ENCODE peak calls at places on chromosomes 11 and 22, in seven cellular contexts. One of them, this sample, is unnamed.

GRCh38 chr22:28703436-28703835 is 23.8 kb upstream of the TTC28 start:
- DNase-seq in activated CD8-positive, alpha-beta T cell treated with anti-CD3 and anti-CD28 coated beads for 36 hours: no peak
- DNase-seq in stomach: no peak
- DNase-seq in activated T-helper 9 cell treated with anti-CD3 and anti-CD28 coated beads, Interleukin-2, amount 50 U/mL, for 16 hours: no peak
- DNase-seq in posterior vena cava: no peak
- DNase-seq in HTR-8/SVneo: no peak
- DNase-seq in NCI-H510A: no peak
- DNase-seq in this sample: no peak

GRCh38 chr11:117941163-117941707 is 12.0 kb upstream of the TMPRSS13 start:
- DNase-seq in activated CD8-positive, alpha-beta T cell treated with anti-CD3 and anti-CD28 coated beads for 36 hours: no peak
- DNase-seq in stomach: peak; percentile 17
- DNase-seq in activated T-helper 9 cell treated with anti-CD3 and anti-CD28 coated beads, Interleukin-2, amount 50 U/mL, for 16 hours: no peak
- DNase-seq in posterior vena cava: no peak
- DNase-seq in HTR-8/SVneo: no peak
- DNase-seq in NCI-H510A: no peak
- DNase-seq in this sample: no peak

GRCh38 chr22:24430431-24431308 is 3.3 kb downstream of the ADORA2A start:
- DNase-seq in activated CD8-positive, alpha-beta T cell treated with anti-CD3 and anti-CD28 coated beads for 36 hours: no peak
- DNase-seq in stomach: no peak
- DNase-seq in activated T-helper 9 cell treated with anti-CD3 and anti-CD28 coated beads, Interleukin-2, amount 50 U/mL, for 16 hours: no peak
- DNase-seq in posterior vena cava: peak; percentile 71
- DNase-seq in HTR-8/SVneo: no peak
- DNase-seq in NCI-H510A: no peak
- DNase-seq in this sample: no peak

GRCh38 chr11:12840871-12841516 is 166.8 kb downstream of the TEAD1 start:
- DNase-seq in activated CD8-positive, alpha-beta T cell treated with anti-CD3 and anti-CD28 coated beads for 36 hours: no peak
- DNase-seq in stomach: no peak
- DNase-seq in activated T-helper 9 cell treated with anti-CD3 and anti-CD28 coated beads, Interleukin-2, amount 50 U/mL, for 16 hours: no peak
- DNase-seq in posterior vena cava: no peak
- DNase-seq in HTR-8/SVneo: no peak
- DNase-seq in NCI-H510A: no peak
- DNase-seq in this sample: no peak

GRCh38 chr11:114061053-114062049 is 1.8 kb downstream of the ZBTB16 start:
- DNase-seq in activated CD8-positive, alpha-beta T cell treated with anti-CD3 and anti-CD28 coated beads for 36 hours: no peak
- DNase-seq in stomach: peak; percentile 48
- DNase-seq in activated T-helper 9 cell treated with anti-CD3 and anti-CD28 coated beads, Interleukin-2, amount 50 U/mL, for 16 hours: no peak
- DNase-seq in posterior vena cava: peak; percentile 83
- DNase-seq in HTR-8/SVneo: peak; percentile 11
- DNase-seq in NCI-H510A: no peak
- DNase-seq in this sample: no peak

GRCh38 chr11:32382339-32383049 is 52.8 kb downstream of the WT1 start:
- DNase-seq in activated CD8-positive, alpha-beta T cell treated with anti-CD3 and anti-CD28 coated beads for 36 hours: no peak
- DNase-seq in stomach: no peak
- DNase-seq in activated T-helper 9 cell treated with anti-CD3 and anti-CD28 coated beads, Interleukin-2, amount 50 U/mL, for 16 hours: no peak
- DNase-seq in posterior vena cava: no peak
- DNase-seq in HTR-8/SVneo: no peak
- DNase-seq in NCI-H510A: no peak
- DNase-seq in this sample: no peak

GRCh38 chr11:128365044-128365443 is 222.3 kb downstream of the ETS1 start:
- DNase-seq in activated CD8-positive, alpha-beta T cell treated with anti-CD3 and anti-CD28 coated beads for 36 hours: peak; percentile 20
- DNase-seq in stomach: no peak
- DNase-seq in activated T-helper 9 cell treated with anti-CD3 and anti-CD28 coated beads, Interleukin-2, amount 50 U/mL, for 16 hours: no peak
- DNase-seq in posterior vena cava: no peak
- DNase-seq in HTR-8/SVneo: peak; percentile 17
- DNase-seq in NCI-H510A: no peak
- DNase-seq in this sample: peak; percentile 52

GRCh38 chr11:27282141-27282590 is 80.8 kb downstream of the CCDC34 start:
- DNase-seq in activated CD8-positive, alpha-beta T cell treated with anti-CD3 and anti-CD28 coated beads for 36 hours: no peak
- DNase-seq in stomach: no peak
- DNase-seq in activated T-helper 9 cell treated with anti-CD3 and anti-CD28 coated beads, Interleukin-2, amount 50 U/mL, for 16 hours: no peak
- DNase-seq in posterior vena cava: no peak
- DNase-seq in HTR-8/SVneo: no peak
- DNase-seq in NCI-H510A: no peak
- DNase-seq in this sample: peak; percentile 72

GRCh38 chr11:114912826-114913225 is 234.5 kb downstream of the NXPE2 start:
- DNase-seq in activated CD8-positive, alpha-beta T cell treated with anti-CD3 and anti-CD28 coated beads for 36 hours: no peak
- DNase-seq in stomach: no peak
- DNase-seq in activated T-helper 9 cell treated with anti-CD3 and anti-CD28 coated beads, Interleukin-2, amount 50 U/mL, for 16 hours: no peak
- DNase-seq in posterior vena cava: no peak
- DNase-seq in HTR-8/SVneo: no peak
- DNase-seq in NCI-H510A: no peak
- DNase-seq in this sample: no peak

GRCh38 chr11:123509737-123510578 is 79.9 kb downstream of the GRAMD1B start:
- DNase-seq in activated CD8-positive, alpha-beta T cell treated with anti-CD3 and anti-CD28 coated beads for 36 hours: no peak
- DNase-seq in stomach: no peak
- DNase-seq in activated T-helper 9 cell treated with anti-CD3 and anti-CD28 coated beads, Interleukin-2, amount 50 U/mL, for 16 hours: no peak
- DNase-seq in posterior vena cava: no peak
- DNase-seq in HTR-8/SVneo: peak; percentile 15
- DNase-seq in NCI-H510A: no peak
- DNase-seq in this sample: peak; percentile 49

GRCh38 chr11:48024635-48025071 is 44.3 kb downstream of the PTPRJ start:
- DNase-seq in activated CD8-positive, alpha-beta T cell treated with anti-CD3 and anti-CD28 coated beads for 36 hours: no peak
- DNase-seq in stomach: no peak
- DNase-seq in activated T-helper 9 cell treated with anti-CD3 and anti-CD28 coated beads, Interleukin-2, amount 50 U/mL, for 16 hours: no peak
- DNase-seq in posterior vena cava: peak; percentile 26
- DNase-seq in HTR-8/SVneo: no peak
- DNase-seq in NCI-H510A: no peak
- DNase-seq in this sample: no peak

GRCh38 chr11:64855596-64856304 is 11.3 kb upstream of the CDC42BPG start:
- DNase-seq in activated CD8-positive, alpha-beta T cell treated with anti-CD3 and anti-CD28 coated beads for 36 hours: no peak
- DNase-seq in stomach: no peak
- DNase-seq in activated T-helper 9 cell treated with anti-CD3 and anti-CD28 coated beads, Interleukin-2, amount 50 U/mL, for 16 hours: no peak
- DNase-seq in posterior vena cava: no peak
- DNase-seq in HTR-8/SVneo: no peak
- DNase-seq in NCI-H510A: no peak
- DNase-seq in this sample: no peak

GRCh38 chr11:105265859-105266258 is 126.3 kb upstream of the CARD18 start:
- DNase-seq in activated CD8-positive, alpha-beta T cell treated with anti-CD3 and anti-CD28 coated beads for 36 hours: no peak
- DNase-seq in stomach: no peak
- DNase-seq in activated T-helper 9 cell treated with anti-CD3 and anti-CD28 coated beads, Interleukin-2, amount 50 U/mL, for 16 hours: no peak
- DNase-seq in posterior vena cava: no peak
- DNase-seq in HTR-8/SVneo: no peak
- DNase-seq in NCI-H510A: no peak
- DNase-seq in this sample: no peak

GRCh38 chr11:75492181-75492820 is 33.4 kb downstream of the GDPD5 start:
- DNase-seq in activated CD8-positive, alpha-beta T cell treated with anti-CD3 and anti-CD28 coated beads for 36 hours: peak; percentile 78
- DNase-seq in stomach: peak; percentile 27
- DNase-seq in activated T-helper 9 cell treated with anti-CD3 and anti-CD28 coated beads, Interleukin-2, amount 50 U/mL, for 16 hours: peak; percentile 55
- DNase-seq in posterior vena cava: peak; percentile 76
- DNase-seq in HTR-8/SVneo: peak; percentile 60
- DNase-seq in NCI-H510A: peak; percentile 29
- DNase-seq in this sample: no peak

GRCh38 chr11:86118201-86118600 is 49.3 kb upstream of the PICALM start:
- DNase-seq in activated CD8-positive, alpha-beta T cell treated with anti-CD3 and anti-CD28 coated beads for 36 hours: no peak
- DNase-seq in stomach: no peak
- DNase-seq in activated T-helper 9 cell treated with anti-CD3 and anti-CD28 coated beads, Interleukin-2, amount 50 U/mL, for 16 hours: no peak
- DNase-seq in posterior vena cava: no peak
- DNase-seq in HTR-8/SVneo: no peak
- DNase-seq in NCI-H510A: no peak
- DNase-seq in this sample: no peak

GRCh38 chr11:128720522-128720985 is 26.7 kb downstream of the FLI1 start:
- DNase-seq in activated CD8-positive, alpha-beta T cell treated with anti-CD3 and anti-CD28 coated beads for 36 hours: peak; percentile 74
- DNase-seq in stomach: peak; percentile 42
- DNase-seq in activated T-helper 9 cell treated with anti-CD3 and anti-CD28 coated beads, Interleukin-2, amount 50 U/mL, for 16 hours: no peak
- DNase-seq in posterior vena cava: no peak
- DNase-seq in HTR-8/SVneo: no peak
- DNase-seq in NCI-H510A: no peak
- DNase-seq in this sample: no peak

GRCh38 chr22:36510384-36510783 is 3.5 kb upstream of the FOXRED2 start:
- DNase-seq in activated CD8-positive, alpha-beta T cell treated with anti-CD3 and anti-CD28 coated beads for 36 hours: no peak
- DNase-seq in stomach: no peak
- DNase-seq in activated T-helper 9 cell treated with anti-CD3 and anti-CD28 coated beads, Interleukin-2, amount 50 U/mL, for 16 hours: no peak
- DNase-seq in posterior vena cava: no peak
- DNase-seq in HTR-8/SVneo: no peak
- DNase-seq in NCI-H510A: no peak
- DNase-seq in this sample: no peak

GRCh38 chr11:67441082-67441683 is 2.1 kb downstream of the CORO1B start:
- DNase-seq in activated CD8-positive, alpha-beta T cell treated with anti-CD3 and anti-CD28 coated beads for 36 hours: no peak
- DNase-seq in stomach: no peak
- DNase-seq in activated T-helper 9 cell treated with anti-CD3 and anti-CD28 coated beads, Interleukin-2, amount 50 U/mL, for 16 hours: no peak
- DNase-seq in posterior vena cava: peak; percentile 79
- DNase-seq in HTR-8/SVneo: no peak
- DNase-seq in NCI-H510A: no peak
- DNase-seq in this sample: no peak

GRCh38 chr11:130908061-130908460 is 8.2 kb downstream of the SNX19 start:
- DNase-seq in activated CD8-positive, alpha-beta T cell treated with anti-CD3 and anti-CD28 coated beads for 36 hours: no peak
- DNase-seq in stomach: no peak
- DNase-seq in activated T-helper 9 cell treated with anti-CD3 and anti-CD28 coated beads, Interleukin-2, amount 50 U/mL, for 16 hours: no peak
- DNase-seq in posterior vena cava: no peak
- DNase-seq in HTR-8/SVneo: no peak
- DNase-seq in NCI-H510A: no peak
- DNase-seq in this sample: no peak

GRCh38 chr11:127965947-127966668 is 621.2 kb downstream of the ETS1 start:
- DNase-seq in activated CD8-positive, alpha-beta T cell treated with anti-CD3 and anti-CD28 coated beads for 36 hours: no peak
- DNase-seq in stomach: no peak
- DNase-seq in activated T-helper 9 cell treated with anti-CD3 and anti-CD28 coated beads, Interleukin-2, amount 50 U/mL, for 16 hours: no peak
- DNase-seq in posterior vena cava: no peak
- DNase-seq in HTR-8/SVneo: no peak
- DNase-seq in NCI-H510A: no peak
- DNase-seq in this sample: no peak

GRCh38 chr11:65565624-65566453 is 4.4 kb upstream of the ZNRD2 start:
- DNase-seq in activated CD8-positive, alpha-beta T cell treated with anti-CD3 and anti-CD28 coated beads for 36 hours: peak; percentile 68
- DNase-seq in stomach: no peak
- DNase-seq in activated T-helper 9 cell treated with anti-CD3 and anti-CD28 coated beads, Interleukin-2, amount 50 U/mL, for 16 hours: no peak
- DNase-seq in posterior vena cava: no peak
- DNase-seq in HTR-8/SVneo: no peak
- DNase-seq in NCI-H510A: no peak
- DNase-seq in this sample: no peak

GRCh38 chr11:69215784-69216415 is 60.2 kb downstream of the SMIM38 start:
- DNase-seq in activated CD8-positive, alpha-beta T cell treated with anti-CD3 and anti-CD28 coated beads for 36 hours: no peak
- DNase-seq in stomach: peak; percentile 27
- DNase-seq in activated T-helper 9 cell treated with anti-CD3 and anti-CD28 coated beads, Interleukin-2, amount 50 U/mL, for 16 hours: no peak
- DNase-seq in posterior vena cava: peak; percentile 29
- DNase-seq in HTR-8/SVneo: no peak
- DNase-seq in NCI-H510A: no peak
- DNase-seq in this sample: peak; percentile 10

GRCh38 chr11:132278801-132279574 is 908.6 kb downstream of the NTM start:
- DNase-seq in activated CD8-positive, alpha-beta T cell treated with anti-CD3 and anti-CD28 coated beads for 36 hours: no peak
- DNase-seq in stomach: no peak
- DNase-seq in activated T-helper 9 cell treated with anti-CD3 and anti-CD28 coated beads, Interleukin-2, amount 50 U/mL, for 16 hours: no peak
- DNase-seq in posterior vena cava: no peak
- DNase-seq in HTR-8/SVneo: no peak
- DNase-seq in NCI-H510A: peak; percentile 25
- DNase-seq in this sample: peak; percentile 15

GRCh38 chr11:65400295-65401072 is 14.0 kb downstream of the FRMD8 start:
- DNase-seq in activated CD8-positive, alpha-beta T cell treated with anti-CD3 and anti-CD28 coated beads for 36 hours: no peak
- DNase-seq in stomach: no peak
- DNase-seq in activated T-helper 9 cell treated with anti-CD3 and anti-CD28 coated beads, Interleukin-2, amount 50 U/mL, for 16 hours: no peak
- DNase-seq in posterior vena cava: no peak
- DNase-seq in HTR-8/SVneo: no peak
- DNase-seq in NCI-H510A: no peak
- DNase-seq in this sample: no peak

GRCh38 chr11:37770145-37770544 is 1172.1 kb upstream of the RAG2 start:
- DNase-seq in activated CD8-positive, alpha-beta T cell treated with anti-CD3 and anti-CD28 coated beads for 36 hours: no peak
- DNase-seq in stomach: no peak
- DNase-seq in activated T-helper 9 cell treated with anti-CD3 and anti-CD28 coated beads, Interleukin-2, amount 50 U/mL, for 16 hours: no peak
- DNase-seq in posterior vena cava: no peak
- DNase-seq in HTR-8/SVneo: no peak
- DNase-seq in NCI-H510A: no peak
- DNase-seq in this sample: no peak

GRCh38 chr11:128691802-128692749 is 1.8 kb upstream of the FLI1 start:
- DNase-seq in activated CD8-positive, alpha-beta T cell treated with anti-CD3 and anti-CD28 coated beads for 36 hours: no peak
- DNase-seq in stomach: no peak
- DNase-seq in activated T-helper 9 cell treated with anti-CD3 and anti-CD28 coated beads, Interleukin-2, amount 50 U/mL, for 16 hours: no peak
- DNase-seq in posterior vena cava: no peak
- DNase-seq in HTR-8/SVneo: no peak
- DNase-seq in NCI-H510A: no peak
- DNase-seq in this sample: no peak

GRCh38 chr11:33869511-33870422 is 22.1 kb downstream of the LMO2 start:
- DNase-seq in activated CD8-positive, alpha-beta T cell treated with anti-CD3 and anti-CD28 coated beads for 36 hours: peak; percentile 23
- DNase-seq in stomach: no peak
- DNase-seq in activated T-helper 9 cell treated with anti-CD3 and anti-CD28 coated beads, Interleukin-2, amount 50 U/mL, for 16 hours: no peak
- DNase-seq in posterior vena cava: peak; percentile 87
- DNase-seq in HTR-8/SVneo: peak; percentile 25
- DNase-seq in NCI-H510A: peak; percentile 35
- DNase-seq in this sample: no peak

GRCh38 chr11:32391965-32392553 is 43.3 kb downstream of the WT1 start:
- DNase-seq in activated CD8-positive, alpha-beta T cell treated with anti-CD3 and anti-CD28 coated beads for 36 hours: no peak
- DNase-seq in stomach: no peak
- DNase-seq in activated T-helper 9 cell treated with anti-CD3 and anti-CD28 coated beads, Interleukin-2, amount 50 U/mL, for 16 hours: no peak
- DNase-seq in posterior vena cava: no peak
- DNase-seq in HTR-8/SVneo: peak; percentile 41
- DNase-seq in NCI-H510A: no peak
- DNase-seq in this sample: peak; percentile 30

This sample was measured in AG04450.